ENCODE peak calls at places on chromosomes 11 and 22, in seven cellular contexts. One of them, this sample, is unnamed.

GRCh38 chr11:17740649-17741235 is 6.2 kb downstream of the KCNC1 start:
- DNase-seq in stimulated activated CD8-positive, alpha-beta memory T cell treated with anti-CD3 and anti-CD28 coated beads, Interleukin-7, amount 100 ng/mL, for 24 hours: no peak
- DNase-seq in activated CD4-positive, CD25-positive, alpha-beta regulatory T cell: no peak
- DNase-seq in cardiac fibroblast: no peak
- DNase-seq in non-pigmented ciliary epithelial cell: no peak
- DNase-seq in stimulated activated CD4-positive, alpha-beta T cell treated with anti-CD3 and anti-CD28 coated beads, Interleukin-4, amount 100 ng/mL, for 48 hours: no peak
- DNase-seq in germinal center: no peak
- DNase-seq in this sample: no peak

GRCh38 chr11:46391578-46392420 is at the start of gene CHRM4:
- DNase-seq in cardiac fibroblast: no peak
- DNase-seq in stimulated activated CD8-positive, alpha-beta memory T cell treated with anti-CD3 and anti-CD28 coated beads, Interleukin-7, amount 100 ng/mL, for 24 hours: no peak
- DNase-seq in stimulated activated CD4-positive, alpha-beta T cell treated with anti-CD3 and anti-CD28 coated beads, Interleukin-4, amount 100 ng/mL, for 48 hours: no peak
- DNase-seq in germinal center: peak
- DNase-seq in activated CD4-positive, CD25-positive, alpha-beta regulatory T cell: no peak
- DNase-seq in non-pigmented ciliary epithelial cell: no peak
- DNase-seq in this sample: no peak

GRCh38 chr11:455566-456147 is 5.6 kb downstream of the PTDSS2 start:
- DNase-seq in germinal center: no peak
- DNase-seq in stimulated activated CD8-positive, alpha-beta memory T cell treated with anti-CD3 and anti-CD28 coated beads, Interleukin-7, amount 100 ng/mL, for 24 hours: no peak
- DNase-seq in activated CD4-positive, CD25-positive, alpha-beta regulatory T cell: no peak
- DNase-seq in stimulated activated CD4-positive, alpha-beta T cell treated with anti-CD3 and anti-CD28 coated beads, Interleukin-4, amount 100 ng/mL, for 48 hours: no peak
- DNase-seq in non-pigmented ciliary epithelial cell: no peak
- DNase-seq in cardiac fibroblast: no peak
- DNase-seq in this sample: no peak

GRCh38 chr22:46740910-46741785 is 3.1 kb upstream of the CERK start:
- DNase-seq in stimulated activated CD8-positive, alpha-beta memory T cell treated with anti-CD3 and anti-CD28 coated beads, Interleukin-7, amount 100 ng/mL, for 24 hours: no peak
- DNase-seq in activated CD4-positive, CD25-positive, alpha-beta regulatory T cell: no peak
- DNase-seq in non-pigmented ciliary epithelial cell: no peak
- DNase-seq in stimulated activated CD4-positive, alpha-beta T cell treated with anti-CD3 and anti-CD28 coated beads, Interleukin-4, amount 100 ng/mL, for 48 hours: no peak
- DNase-seq in germinal center: no peak
- DNase-seq in cardiac fibroblast: no peak
- DNase-seq in this sample: no peak

GRCh38 chr11:126630488-126630887 is 275.0 kb downstream of the ST3GAL4 start:
- DNase-seq in stimulated activated CD4-positive, alpha-beta T cell treated with anti-CD3 and anti-CD28 coated beads, Interleukin-4, amount 100 ng/mL, for 48 hours: no peak
- DNase-seq in non-pigmented ciliary epithelial cell: no peak
- DNase-seq in stimulated activated CD8-positive, alpha-beta memory T cell treated with anti-CD3 and anti-CD28 coated beads, Interleukin-7, amount 100 ng/mL, for 24 hours: no peak
- DNase-seq in cardiac fibroblast: no peak
- DNase-seq in activated CD4-positive, CD25-positive, alpha-beta regulatory T cell: no peak
- DNase-seq in germinal center: no peak
- DNase-seq in this sample: no peak

GRCh38 chr22:20459152-20459542 is 21.5 kb upstream of the SCARF2 start:
- DNase-seq in stimulated activated CD8-positive, alpha-beta memory T cell treated with anti-CD3 and anti-CD28 coated beads, Interleukin-7, amount 100 ng/mL, for 24 hours: no peak
- DNase-seq in stimulated activated CD4-positive, alpha-beta T cell treated with anti-CD3 and anti-CD28 coated beads, Interleukin-4, amount 100 ng/mL, for 48 hours: no peak
- DNase-seq in non-pigmented ciliary epithelial cell: no peak
- DNase-seq in germinal center: no peak
- DNase-seq in cardiac fibroblast: no peak
- DNase-seq in activated CD4-positive, CD25-positive, alpha-beta regulatory T cell: no peak
- DNase-seq in this sample: no peak

GRCh38 chr22:42967933-42968332 is 47.0 kb downstream of the PACSIN2 start:
- DNase-seq in stimulated activated CD4-positive, alpha-beta T cell treated with anti-CD3 and anti-CD28 coated beads, Interleukin-4, amount 100 ng/mL, for 48 hours: no peak
- DNase-seq in non-pigmented ciliary epithelial cell: no peak
- DNase-seq in stimulated activated CD8-positive, alpha-beta memory T cell treated with anti-CD3 and anti-CD28 coated beads, Interleukin-7, amount 100 ng/mL, for 24 hours: no peak
- DNase-seq in cardiac fibroblast: peak
- DNase-seq in germinal center: peak
- DNase-seq in activated CD4-positive, CD25-positive, alpha-beta regulatory T cell: no peak
- DNase-seq in this sample: no peak

GRCh38 chr11:96215094-96215782 is 127.8 kb downstream of the MAML2 start:
- DNase-seq in cardiac fibroblast: peak
- DNase-seq in stimulated activated CD8-positive, alpha-beta memory T cell treated with anti-CD3 and anti-CD28 coated beads, Interleukin-7, amount 100 ng/mL, for 24 hours: no peak
- DNase-seq in germinal center: peak
- DNase-seq in stimulated activated CD4-positive, alpha-beta T cell treated with anti-CD3 and anti-CD28 coated beads, Interleukin-4, amount 100 ng/mL, for 48 hours: no peak
- DNase-seq in non-pigmented ciliary epithelial cell: no peak
- DNase-seq in activated CD4-positive, CD25-positive, alpha-beta regulatory T cell: no peak
- DNase-seq in this sample: no peak

GRCh38 chr11:89168396-89168795 is 9.3 kb upstream of the TYR start:
- DNase-seq in stimulated activated CD8-positive, alpha-beta memory T cell treated with anti-CD3 and anti-CD28 coated beads, Interleukin-7, amount 100 ng/mL, for 24 hours: no peak
- DNase-seq in germinal center: no peak
- DNase-seq in stimulated activated CD4-positive, alpha-beta T cell treated with anti-CD3 and anti-CD28 coated beads, Interleukin-4, amount 100 ng/mL, for 48 hours: no peak
- DNase-seq in cardiac fibroblast: no peak
- DNase-seq in activated CD4-positive, CD25-positive, alpha-beta regulatory T cell: no peak
- DNase-seq in non-pigmented ciliary epithelial cell: no peak
- DNase-seq in this sample: no peak

GRCh38 chr11:33027233-33027632 is 11.6 kb downstream of the DEPDC7 start:
- DNase-seq in cardiac fibroblast: no peak
- DNase-seq in activated CD4-positive, CD25-positive, alpha-beta regulatory T cell: no peak
- DNase-seq in non-pigmented ciliary epithelial cell: no peak
- DNase-seq in stimulated activated CD8-positive, alpha-beta memory T cell treated with anti-CD3 and anti-CD28 coated beads, Interleukin-7, amount 100 ng/mL, for 24 hours: no peak
- DNase-seq in stimulated activated CD4-positive, alpha-beta T cell treated with anti-CD3 and anti-CD28 coated beads, Interleukin-4, amount 100 ng/mL, for 48 hours: no peak
- DNase-seq in germinal center: no peak
- DNase-seq in this sample: no peak

GRCh38 chr11:129945377-129945776 is 50.0 kb upstream of the NFRKB start:
- DNase-seq in stimulated activated CD8-positive, alpha-beta memory T cell treated with anti-CD3 and anti-CD28 coated beads, Interleukin-7, amount 100 ng/mL, for 24 hours: no peak
- DNase-seq in non-pigmented ciliary epithelial cell: no peak
- DNase-seq in activated CD4-positive, CD25-positive, alpha-beta regulatory T cell: no peak
- DNase-seq in germinal center: no peak
- DNase-seq in stimulated activated CD4-positive, alpha-beta T cell treated with anti-CD3 and anti-CD28 coated beads, Interleukin-4, amount 100 ng/mL, for 48 hours: no peak
- DNase-seq in cardiac fibroblast: no peak
- DNase-seq in this sample: no peak

GRCh38 chr11:86896486-86896885 is 58.7 kb downstream of the FZD4 start:
- DNase-seq in cardiac fibroblast: peak
- DNase-seq in non-pigmented ciliary epithelial cell: no peak
- DNase-seq in activated CD4-positive, CD25-positive, alpha-beta regulatory T cell: no peak
- DNase-seq in stimulated activated CD8-positive, alpha-beta memory T cell treated with anti-CD3 and anti-CD28 coated beads, Interleukin-7, amount 100 ng/mL, for 24 hours: no peak
- DNase-seq in germinal center: no peak
- DNase-seq in stimulated activated CD4-positive, alpha-beta T cell treated with anti-CD3 and anti-CD28 coated beads, Interleukin-4, amount 100 ng/mL, for 48 hours: no peak
- DNase-seq in this sample: no peak

GRCh38 chr11:124876818-124877630 is 11.8 kb downstream of the ROBO3 start:
- DNase-seq in cardiac fibroblast: no peak
- DNase-seq in non-pigmented ciliary epithelial cell: no peak
- DNase-seq in activated CD4-positive, CD25-positive, alpha-beta regulatory T cell: no peak
- DNase-seq in stimulated activated CD4-positive, alpha-beta T cell treated with anti-CD3 and anti-CD28 coated beads, Interleukin-4, amount 100 ng/mL, for 48 hours: no peak
- DNase-seq in germinal center: no peak
- DNase-seq in stimulated activated CD8-positive, alpha-beta memory T cell treated with anti-CD3 and anti-CD28 coated beads, Interleukin-7, amount 100 ng/mL, for 24 hours: no peak
- DNase-seq in this sample: no peak

GRCh38 chr11:66331542-66332370 is 4.5 kb downstream of the RIN1 start:
- DNase-seq in cardiac fibroblast: no peak
- DNase-seq in stimulated activated CD4-positive, alpha-beta T cell treated with anti-CD3 and anti-CD28 coated beads, Interleukin-4, amount 100 ng/mL, for 48 hours: no peak
- DNase-seq in non-pigmented ciliary epithelial cell: no peak
- DNase-seq in germinal center: no peak
- DNase-seq in stimulated activated CD8-positive, alpha-beta memory T cell treated with anti-CD3 and anti-CD28 coated beads, Interleukin-7, amount 100 ng/mL, for 24 hours: no peak
- DNase-seq in activated CD4-positive, CD25-positive, alpha-beta regulatory T cell: no peak
- DNase-seq in this sample: no peak

GRCh38 chr22:49004484-49005399 is 822.9 kb downstream of the BRD1 start:
- DNase-seq in stimulated activated CD4-positive, alpha-beta T cell treated with anti-CD3 and anti-CD28 coated beads, Interleukin-4, amount 100 ng/mL, for 48 hours: no peak
- DNase-seq in non-pigmented ciliary epithelial cell: no peak
- DNase-seq in cardiac fibroblast: no peak
- DNase-seq in germinal center: no peak
- DNase-seq in activated CD4-positive, CD25-positive, alpha-beta regulatory T cell: no peak
- DNase-seq in stimulated activated CD8-positive, alpha-beta memory T cell treated with anti-CD3 and anti-CD28 coated beads, Interleukin-7, amount 100 ng/mL, for 24 hours: no peak
- DNase-seq in this sample: no peak

GRCh38 chr11:75482931-75483469 is 42.7 kb downstream of the GDPD5 start:
- DNase-seq in activated CD4-positive, CD25-positive, alpha-beta regulatory T cell: no peak
- DNase-seq in stimulated activated CD8-positive, alpha-beta memory T cell treated with anti-CD3 and anti-CD28 coated beads, Interleukin-7, amount 100 ng/mL, for 24 hours: no peak
- DNase-seq in germinal center: no peak
- DNase-seq in cardiac fibroblast: no peak
- DNase-seq in non-pigmented ciliary epithelial cell: no peak
- DNase-seq in stimulated activated CD4-positive, alpha-beta T cell treated with anti-CD3 and anti-CD28 coated beads, Interleukin-4, amount 100 ng/mL, for 48 hours: no peak
- DNase-seq in this sample: no peak

GRCh38 chr11:111631666-111632039 is 29.4 kb downstream of the SIK2 start:
- DNase-seq in cardiac fibroblast: peak
- DNase-seq in activated CD4-positive, CD25-positive, alpha-beta regulatory T cell: no peak
- DNase-seq in germinal center: no peak
- DNase-seq in stimulated activated CD4-positive, alpha-beta T cell treated with anti-CD3 and anti-CD28 coated beads, Interleukin-4, amount 100 ng/mL, for 48 hours: no peak
- DNase-seq in non-pigmented ciliary epithelial cell: peak
- DNase-seq in stimulated activated CD8-positive, alpha-beta memory T cell treated with anti-CD3 and anti-CD28 coated beads, Interleukin-7, amount 100 ng/mL, for 24 hours: no peak
- DNase-seq in this sample: no peak

GRCh38 chr11:129223701-129224149 is 31.6 kb upstream of the ARHGAP32 start:
- DNase-seq in cardiac fibroblast: peak
- DNase-seq in activated CD4-positive, CD25-positive, alpha-beta regulatory T cell: no peak
- DNase-seq in stimulated activated CD8-positive, alpha-beta memory T cell treated with anti-CD3 and anti-CD28 coated beads, Interleukin-7, amount 100 ng/mL, for 24 hours: no peak
- DNase-seq in non-pigmented ciliary epithelial cell: no peak
- DNase-seq in germinal center: no peak
- DNase-seq in stimulated activated CD4-positive, alpha-beta T cell treated with anti-CD3 and anti-CD28 coated beads, Interleukin-4, amount 100 ng/mL, for 48 hours: no peak
- DNase-seq in this sample: no peak

GRCh38 chr11:76510060-76511047 is 65.5 kb downstream of the EMSY start:
- DNase-seq in stimulated activated CD4-positive, alpha-beta T cell treated with anti-CD3 and anti-CD28 coated beads, Interleukin-4, amount 100 ng/mL, for 48 hours: no peak
- DNase-seq in non-pigmented ciliary epithelial cell: peak
- DNase-seq in cardiac fibroblast: peak
- DNase-seq in activated CD4-positive, CD25-positive, alpha-beta regulatory T cell: no peak
- DNase-seq in stimulated activated CD8-positive, alpha-beta memory T cell treated with anti-CD3 and anti-CD28 coated beads, Interleukin-7, amount 100 ng/mL, for 24 hours: no peak
- DNase-seq in germinal center: no peak
- DNase-seq in this sample: no peak

GRCh38 chr11:60762851-60763691 is 6.4 kb downstream of the MS4A15 start:
- DNase-seq in non-pigmented ciliary epithelial cell: no peak
- DNase-seq in cardiac fibroblast: peak
- DNase-seq in activated CD4-positive, CD25-positive, alpha-beta regulatory T cell: no peak
- DNase-seq in stimulated activated CD8-positive, alpha-beta memory T cell treated with anti-CD3 and anti-CD28 coated beads, Interleukin-7, amount 100 ng/mL, for 24 hours: no peak
- DNase-seq in stimulated activated CD4-positive, alpha-beta T cell treated with anti-CD3 and anti-CD28 coated beads, Interleukin-4, amount 100 ng/mL, for 48 hours: no peak
- DNase-seq in germinal center: peak
- DNase-seq in this sample: no peak

GRCh38 chr11:101508370-101508769 is 75.4 kb downstream of the TRPC6 start:
- DNase-seq in non-pigmented ciliary epithelial cell: no peak
- DNase-seq in stimulated activated CD8-positive, alpha-beta memory T cell treated with anti-CD3 and anti-CD28 coated beads, Interleukin-7, amount 100 ng/mL, for 24 hours: no peak
- DNase-seq in germinal center: no peak
- DNase-seq in cardiac fibroblast: no peak
- DNase-seq in stimulated activated CD4-positive, alpha-beta T cell treated with anti-CD3 and anti-CD28 coated beads, Interleukin-4, amount 100 ng/mL, for 48 hours: no peak
- DNase-seq in activated CD4-positive, CD25-positive, alpha-beta regulatory T cell: no peak
- DNase-seq in this sample: no peak

GRCh38 chr11:57711414-57712255 is at the start of gene MED19:
- DNase-seq in non-pigmented ciliary epithelial cell: peak
- DNase-seq in activated CD4-positive, CD25-positive, alpha-beta regulatory T cell: peak
- DNase-seq in stimulated activated CD4-positive, alpha-beta T cell treated with anti-CD3 and anti-CD28 coated beads, Interleukin-4, amount 100 ng/mL, for 48 hours: peak
- DNase-seq in germinal center: peak
- DNase-seq in cardiac fibroblast: peak
- DNase-seq in stimulated activated CD8-positive, alpha-beta memory T cell treated with anti-CD3 and anti-CD28 coated beads, Interleukin-7, amount 100 ng/mL, for 24 hours: peak
- DNase-seq in this sample: peak

GRCh38 chr11:65435330-65435931 is 12.8 kb downstream of the NEAT1 start:
- DNase-seq in non-pigmented ciliary epithelial cell: no peak
- DNase-seq in cardiac fibroblast: no peak
- DNase-seq in stimulated activated CD8-positive, alpha-beta memory T cell treated with anti-CD3 and anti-CD28 coated beads, Interleukin-7, amount 100 ng/mL, for 24 hours: no peak
- DNase-seq in activated CD4-positive, CD25-positive, alpha-beta regulatory T cell: no peak
- DNase-seq in germinal center: no peak
- DNase-seq in stimulated activated CD4-positive, alpha-beta T cell treated with anti-CD3 and anti-CD28 coated beads, Interleukin-4, amount 100 ng/mL, for 48 hours: no peak
- DNase-seq in this sample: no peak

GRCh38 chr11:83449338-83449913 is 163.3 kb upstream of the CCDC90B start:
- DNase-seq in stimulated activated CD8-positive, alpha-beta memory T cell treated with anti-CD3 and anti-CD28 coated beads, Interleukin-7, amount 100 ng/mL, for 24 hours: no peak
- DNase-seq in activated CD4-positive, CD25-positive, alpha-beta regulatory T cell: no peak
- DNase-seq in cardiac fibroblast: no peak
- DNase-seq in stimulated activated CD4-positive, alpha-beta T cell treated with anti-CD3 and anti-CD28 coated beads, Interleukin-4, amount 100 ng/mL, for 48 hours: no peak
- DNase-seq in germinal center: no peak
- DNase-seq in non-pigmented ciliary epithelial cell: no peak
- DNase-seq in this sample: no peak

GRCh38 chr11:9495780-9496514 is 35.1 kb downstream of the ZNF143 start:
- DNase-seq in germinal center: no peak
- DNase-seq in stimulated activated CD4-positive, alpha-beta T cell treated with anti-CD3 and anti-CD28 coated beads, Interleukin-4, amount 100 ng/mL, for 48 hours: no peak
- DNase-seq in non-pigmented ciliary epithelial cell: no peak
- DNase-seq in stimulated activated CD8-positive, alpha-beta memory T cell treated with anti-CD3 and anti-CD28 coated beads, Interleukin-7, amount 100 ng/mL, for 24 hours: no peak
- DNase-seq in cardiac fibroblast: no peak
- DNase-seq in activated CD4-positive, CD25-positive, alpha-beta regulatory T cell: no peak
- DNase-seq in this sample: no peak

This sample was measured in activated CD8-positive, alpha-beta memory T cell treated with anti-CD3 and anti-CD28 coated beads for 48 hours.